ENCODE peak calls at places on chromosomes 3 and 15, in four cellular contexts. D is GM13977, J is WTC11, G is ovary. H is an unnamed sample.

GRCh38 chr15:51681303-51681963 is at the start of gene SCG3:
- DNase-seq in D (peak), J (peak), G (peak), H (peak)

GRCh38 chr3:99850608-99851007 is 32.9 kb downstream of the CMSS1 start:
- DNase-seq in D (no peak), J (no peak), G (no peak), H (no peak)

GRCh38 chr3:127820871-127821853 is 1.2 kb downstream of the MGLL start:
- DNase-seq in D (peak), J (no peak), G (no peak), H (no peak)

GRCh38 chr3:111712294-111713180 is 117.4 kb upstream of the ZBED2 start:
- DNase-seq in D (no peak), J (no peak), G (no peak), H (peak)

GRCh38 chr3:17680530-17680929 is 61.9 kb downstream of the TBC1D5 start:
- DNase-seq in D (no peak), J (no peak), G (no peak), H (no peak)

GRCh38 chr15:84749111-84749991 is 959 bp downstream of the ZNF592 start:
- DNase-seq in D (no peak), J (peak), G (peak), H (no peak)

GRCh38 chr3:4849136-4849535 is 130.1 kb upstream of the BHLHE40 start:
- DNase-seq in D (no peak), J (no peak), G (no peak), H (no peak)

GRCh38 chr3:85667744-85668143 is 709.0 kb downstream of the CADM2 start:
- DNase-seq in D (no peak), J (no peak), G (no peak), H (no peak)

GRCh38 chr15:90860942-90861675 is 7.3 kb upstream of the FURIN start:
- DNase-seq in D (no peak), J (no peak), G (no peak), H (no peak)

GRCh38 chr3:196220587-196220986 is 4.3 kb downstream of the SLC51A start:
- DNase-seq in D (no peak), J (no peak), G (no peak), H (no peak)

GRCh38 chr3:143327388-143327787 is 207.8 kb downstream of the CHST2 start:
- DNase-seq in D (no peak), J (no peak), G (no peak), H (no peak)
- TF ChIP-seq CTCF in D (no peak), J (no peak), G (no peak), H (no peak)

DNA sequence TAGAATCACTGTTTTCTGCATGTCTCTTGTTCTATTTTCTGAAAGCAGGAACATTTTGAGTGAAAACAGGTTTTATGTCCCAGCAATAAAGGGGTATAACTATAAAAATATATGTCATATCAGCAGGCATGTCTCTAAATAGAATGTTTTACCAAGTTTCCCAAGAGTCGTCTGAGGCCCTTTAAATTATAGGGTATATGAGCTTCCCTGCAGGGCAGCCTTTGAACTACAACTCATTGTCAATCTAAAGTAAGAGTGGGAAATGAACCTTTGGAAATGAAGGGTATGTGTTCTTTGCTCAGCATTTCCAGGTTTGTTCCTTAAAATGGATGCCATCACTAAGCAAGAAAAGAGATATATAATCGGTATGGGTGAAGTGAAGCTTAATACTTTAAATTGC is 138.6 kb downstream of the LSAMP start:
- DNase-seq in D (no peak), J (no peak), G (no peak), H (no peak)
- TF ChIP-seq CTCF in D (no peak), J (no peak), G (no peak), H (no peak)

DNA sequence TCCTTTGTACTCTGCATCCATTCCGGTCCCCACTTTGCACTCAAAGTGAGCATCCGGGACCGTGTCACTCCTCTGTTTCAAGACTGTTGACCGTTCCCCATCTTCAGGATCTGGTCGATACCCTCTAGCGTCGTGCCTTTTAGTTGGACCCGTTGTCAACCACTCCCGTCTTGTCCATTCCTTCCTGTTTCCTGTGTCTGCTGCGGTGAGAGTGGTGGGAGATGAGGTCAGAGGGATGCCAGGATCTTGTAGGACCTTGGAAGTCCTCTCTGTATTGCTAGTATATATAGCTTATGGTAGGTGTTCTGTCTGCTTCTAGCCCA is 624 bp downstream of the BRK1 start:
- DNase-seq in D (no peak), J (no peak), G (no peak), H (no peak)
- TF ChIP-seq CTCF in D (no peak), J (no peak), G (no peak), H (no peak)

GRCh38 chr3:24399614-24400013 is 95.0 kb downstream of the THRB start:
- DNase-seq in D (no peak), J (no peak), G (no peak), H (no peak)
- TF ChIP-seq CTCF in D (no peak), J (no peak), G (no peak), H (no peak)

GRCh38 chr15:58839485-58839884 is 68.4 kb downstream of the MINDY2 start:
- DNase-seq in D (peak), J (no peak), G (no peak), H (no peak)
- TF ChIP-seq CTCF in D (peak), J (no peak), G (no peak), H (peak)

DNA sequence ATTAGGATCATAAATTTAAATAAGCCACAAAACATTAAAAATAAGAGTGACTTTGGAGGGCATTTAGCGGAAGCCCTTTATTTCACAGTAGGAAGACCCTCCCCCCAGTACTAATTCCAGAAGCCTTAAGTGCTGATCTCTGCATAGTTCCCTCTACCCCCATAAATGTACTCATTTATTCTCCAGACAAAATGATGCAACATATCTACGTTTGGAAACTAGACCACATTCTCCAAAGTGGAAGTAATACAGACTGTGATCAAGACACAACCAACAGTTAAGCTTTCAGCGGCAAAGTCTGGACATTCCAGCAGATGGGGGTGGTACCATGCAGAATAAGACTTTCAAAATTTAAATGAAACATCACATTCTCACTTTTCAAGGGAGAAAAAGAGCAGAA is 44.8 kb upstream of the RPS17 start:
- DNase-seq in D (no peak), J (no peak), G (no peak), H (no peak)
- TF ChIP-seq CTCF in D (no peak), J (no peak), G (no peak), H (no peak)

H was measured in D721Med.